ENCODE peak calls at places on chromosomes 7 and 10, in ten cellular contexts. One of them, this sample, is unnamed.

GRCh38 chr7:128920913-128921582 is 10.5 kb upstream of the KCP start:
- DNase-seq in transverse colon: no peak
- DNase-seq in brain microvascular endothelial cell: no peak
- DNase-seq in GM12865: no peak
- DNase-seq in lower lobe of right lung: peak
- DNase-seq in colonic mucosa: no peak
- DNase-seq in IMR-90: no peak
- DNase-seq in OCI-LY7: no peak
- DNase-seq in fibroblast of the aortic adventitia: no peak
- DNase-seq in esophagus muscularis mucosa: no peak
- DNase-seq in this sample: peak

GRCh38 chr10:124875596-124875995 is 66.3 kb upstream of the ZRANB1 start:
- DNase-seq in OCI-LY7: no peak
- DNase-seq in transverse colon: no peak
- DNase-seq in GM12865: no peak
- DNase-seq in IMR-90: peak
- DNase-seq in brain microvascular endothelial cell: peak
- DNase-seq in lower lobe of right lung: peak
- DNase-seq in esophagus muscularis mucosa: no peak
- DNase-seq in colonic mucosa: no peak
- DNase-seq in fibroblast of the aortic adventitia: peak
- DNase-seq in this sample: no peak

GRCh38 chr7:2123360-2123759 is 109.4 kb downstream of the MAD1L1 start:
- DNase-seq in esophagus muscularis mucosa: no peak
- DNase-seq in brain microvascular endothelial cell: no peak
- DNase-seq in IMR-90: no peak
- DNase-seq in lower lobe of right lung: no peak
- DNase-seq in transverse colon: peak
- DNase-seq in GM12865: no peak
- DNase-seq in colonic mucosa: no peak
- DNase-seq in OCI-LY7: no peak
- DNase-seq in fibroblast of the aortic adventitia: no peak
- DNase-seq in this sample: no peak

GRCh38 chr7:82049442-82049841 is 279.6 kb upstream of the HGF start:
- DNase-seq in IMR-90: peak
- DNase-seq in lower lobe of right lung: no peak
- DNase-seq in OCI-LY7: no peak
- DNase-seq in colonic mucosa: no peak
- DNase-seq in brain microvascular endothelial cell: peak
- DNase-seq in esophagus muscularis mucosa: no peak
- DNase-seq in transverse colon: no peak
- DNase-seq in GM12865: no peak
- DNase-seq in fibroblast of the aortic adventitia: peak
- DNase-seq in this sample: no peak

GRCh38 chr7:138980575-138981285 is 459 bp downstream of the KIAA1549 start:
- DNase-seq in OCI-LY7: no peak
- DNase-seq in transverse colon: no peak
- DNase-seq in colonic mucosa: no peak
- DNase-seq in esophagus muscularis mucosa: no peak
- DNase-seq in fibroblast of the aortic adventitia: peak
- DNase-seq in lower lobe of right lung: peak
- DNase-seq in GM12865: peak
- DNase-seq in brain microvascular endothelial cell: no peak
- DNase-seq in IMR-90: no peak
- DNase-seq in this sample: no peak

GRCh38 chr10:6225263-6225814 is 22.6 kb downstream of the PFKFB3 start:
- DNase-seq in transverse colon: no peak
- DNase-seq in colonic mucosa: no peak
- DNase-seq in OCI-LY7: no peak
- DNase-seq in IMR-90: no peak
- DNase-seq in fibroblast of the aortic adventitia: no peak
- DNase-seq in esophagus muscularis mucosa: no peak
- DNase-seq in lower lobe of right lung: peak
- DNase-seq in GM12865: no peak
- DNase-seq in brain microvascular endothelial cell: no peak
- DNase-seq in this sample: no peak

GRCh38 chr10:84493951-84494848 is 165.8 kb downstream of the CCSER2 start:
- DNase-seq in fibroblast of the aortic adventitia: peak
- DNase-seq in brain microvascular endothelial cell: peak
- DNase-seq in lower lobe of right lung: no peak
- DNase-seq in esophagus muscularis mucosa: no peak
- DNase-seq in IMR-90: peak
- DNase-seq in GM12865: no peak
- DNase-seq in colonic mucosa: no peak
- DNase-seq in transverse colon: no peak
- DNase-seq in OCI-LY7: no peak
- DNase-seq in this sample: no peak

GRCh38 chr7:118349604-118350003 is 125.1 kb downstream of the ANKRD7 start:
- DNase-seq in colonic mucosa: no peak
- DNase-seq in lower lobe of right lung: no peak
- DNase-seq in GM12865: no peak
- DNase-seq in fibroblast of the aortic adventitia: no peak
- DNase-seq in transverse colon: no peak
- DNase-seq in brain microvascular endothelial cell: no peak
- DNase-seq in OCI-LY7: peak
- DNase-seq in esophagus muscularis mucosa: no peak
- DNase-seq in IMR-90: no peak
- DNase-seq in this sample: no peak

GRCh38 chr7:141462958-141463357 is 88.3 kb upstream of the AGK start:
- DNase-seq in transverse colon: peak
- DNase-seq in esophagus muscularis mucosa: no peak
- DNase-seq in fibroblast of the aortic adventitia: no peak
- DNase-seq in lower lobe of right lung: no peak
- DNase-seq in IMR-90: no peak
- DNase-seq in GM12865: no peak
- DNase-seq in colonic mucosa: no peak
- DNase-seq in OCI-LY7: no peak
- DNase-seq in brain microvascular endothelial cell: no peak
- DNase-seq in this sample: no peak

GRCh38 chr7:45978731-45979211 is 57.7 kb upstream of the IGFBP3 start:
- DNase-seq in fibroblast of the aortic adventitia: no peak
- DNase-seq in colonic mucosa: peak
- DNase-seq in IMR-90: peak
- DNase-seq in GM12865: no peak
- DNase-seq in brain microvascular endothelial cell: no peak
- DNase-seq in transverse colon: no peak
- DNase-seq in OCI-LY7: no peak
- DNase-seq in lower lobe of right lung: no peak
- DNase-seq in esophagus muscularis mucosa: no peak
- DNase-seq in this sample: no peak

GRCh38 chr10:86594535-86594934 is 59.8 kb upstream of the OPN4 start:
- DNase-seq in fibroblast of the aortic adventitia: peak
- DNase-seq in esophagus muscularis mucosa: no peak
- DNase-seq in OCI-LY7: no peak
- DNase-seq in transverse colon: no peak
- DNase-seq in IMR-90: peak
- DNase-seq in colonic mucosa: no peak
- DNase-seq in brain microvascular endothelial cell: peak
- DNase-seq in lower lobe of right lung: no peak
- DNase-seq in GM12865: no peak
- DNase-seq in this sample: no peak

GRCh38 chr10:33352154-33352553 is 17.7 kb upstream of the NRP1 start:
- DNase-seq in IMR-90: peak
- DNase-seq in GM12865: no peak
- DNase-seq in fibroblast of the aortic adventitia: peak
- DNase-seq in lower lobe of right lung: no peak
- DNase-seq in colonic mucosa: no peak
- DNase-seq in transverse colon: no peak
- DNase-seq in esophagus muscularis mucosa: no peak
- DNase-seq in brain microvascular endothelial cell: peak
- DNase-seq in OCI-LY7: no peak
- DNase-seq in this sample: no peak

DNA sequence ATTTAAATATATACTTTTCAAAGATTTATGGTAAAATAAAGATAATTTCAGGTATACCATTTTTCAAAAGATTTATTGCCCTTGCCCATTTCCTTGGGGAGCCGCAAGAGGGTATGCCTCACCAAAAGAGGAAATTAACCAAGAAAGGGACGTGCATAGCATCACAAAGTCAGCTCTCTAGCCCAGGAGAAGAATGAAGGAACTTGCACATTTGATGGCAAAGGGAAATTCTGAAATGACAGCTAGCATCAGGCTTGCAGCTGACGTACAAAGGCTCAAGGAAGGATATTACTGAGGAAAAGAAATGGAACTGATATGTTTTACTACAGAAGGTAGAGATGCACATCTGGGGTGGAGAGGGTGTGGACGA is 93.6 kb upstream of the RSU1 start:
- DNase-seq in GM12865: no peak
- DNase-seq in esophagus muscularis mucosa: no peak
- DNase-seq in brain microvascular endothelial cell: no peak
- DNase-seq in OCI-LY7: no peak
- DNase-seq in fibroblast of the aortic adventitia: no peak
- DNase-seq in transverse colon: no peak
- DNase-seq in colonic mucosa: no peak
- DNase-seq in IMR-90: no peak
- DNase-seq in lower lobe of right lung: no peak
- DNase-seq in this sample: no peak
- TF ChIP-seq CTCF in GM12865: no peak
- TF ChIP-seq CTCF in esophagus muscularis mucosa: no peak
- TF ChIP-seq CTCF in brain microvascular endothelial cell: no peak
- TF ChIP-seq CTCF in OCI-LY7: no peak
- TF ChIP-seq CTCF in fibroblast of the aortic adventitia: no peak
- TF ChIP-seq CTCF in transverse colon: no peak
- TF ChIP-seq CTCF in colonic mucosa: no peak
- TF ChIP-seq CTCF in IMR-90: no peak
- TF ChIP-seq CTCF in lower lobe of right lung: no peak
- TF ChIP-seq CTCF in this sample: no peak

GRCh38 chr7:151340794-151341356 is 737 bp upstream of the NUB1 start:
- DNase-seq in esophagus muscularis mucosa: peak
- DNase-seq in colonic mucosa: no peak
- DNase-seq in brain microvascular endothelial cell: no peak
- DNase-seq in IMR-90: no peak
- DNase-seq in OCI-LY7: no peak
- DNase-seq in fibroblast of the aortic adventitia: no peak
- DNase-seq in lower lobe of right lung: no peak
- DNase-seq in transverse colon: no peak
- DNase-seq in GM12865: no peak
- DNase-seq in this sample: peak
- H3K4me3 ChIP-seq in esophagus muscularis mucosa: peak
- H3K4me3 ChIP-seq in colonic mucosa: peak
- H3K4me3 ChIP-seq in brain microvascular endothelial cell: peak
- H3K4me3 ChIP-seq in IMR-90: peak
- H3K4me3 ChIP-seq in OCI-LY7: peak
- H3K4me3 ChIP-seq in fibroblast of the aortic adventitia: peak
- H3K4me3 ChIP-seq in lower lobe of right lung: peak
- H3K4me3 ChIP-seq in transverse colon: peak
- H3K4me3 ChIP-seq in GM12865: peak
- H3K4me3 ChIP-seq in this sample: no peak

GRCh38 chr7:144037414-144038096 is 11.2 kb upstream of the OR2A5 start:
- DNase-seq in transverse colon: no peak
- DNase-seq in brain microvascular endothelial cell: peak
- DNase-seq in GM12865: no peak
- DNase-seq in IMR-90: no peak
- DNase-seq in lower lobe of right lung: no peak
- DNase-seq in OCI-LY7: no peak
- DNase-seq in colonic mucosa: no peak
- DNase-seq in esophagus muscularis mucosa: no peak
- DNase-seq in fibroblast of the aortic adventitia: no peak
- DNase-seq in this sample: no peak

GRCh38 chr7:144035385-144035784 is 13.4 kb upstream of the OR2A5 start:
- DNase-seq in IMR-90: no peak
- DNase-seq in colonic mucosa: no peak
- DNase-seq in lower lobe of right lung: no peak
- DNase-seq in fibroblast of the aortic adventitia: no peak
- DNase-seq in OCI-LY7: no peak
- DNase-seq in GM12865: no peak
- DNase-seq in brain microvascular endothelial cell: no peak
- DNase-seq in transverse colon: no peak
- DNase-seq in esophagus muscularis mucosa: no peak
- DNase-seq in this sample: no peak

GRCh38 chr7:144036302-144036858 is 12.4 kb upstream of the OR2A5 start:
- DNase-seq in fibroblast of the aortic adventitia: no peak
- DNase-seq in transverse colon: no peak
- DNase-seq in GM12865: no peak
- DNase-seq in brain microvascular endothelial cell: peak
- DNase-seq in OCI-LY7: no peak
- DNase-seq in IMR-90: no peak
- DNase-seq in esophagus muscularis mucosa: no peak
- DNase-seq in colonic mucosa: no peak
- DNase-seq in lower lobe of right lung: no peak
- DNase-seq in this sample: no peak

GRCh38 chr7:144032985-144033384 is 15.8 kb upstream of the OR2A5 start:
- DNase-seq in fibroblast of the aortic adventitia: no peak
- DNase-seq in brain microvascular endothelial cell: no peak
- DNase-seq in lower lobe of right lung: no peak
- DNase-seq in esophagus muscularis mucosa: no peak
- DNase-seq in colonic mucosa: no peak
- DNase-seq in transverse colon: no peak
- DNase-seq in IMR-90: no peak
- DNase-seq in GM12865: no peak
- DNase-seq in OCI-LY7: no peak
- DNase-seq in this sample: no peak

GRCh38 chr7:144038887-144039286 is 9.9 kb upstream of the OR2A5 start:
- DNase-seq in fibroblast of the aortic adventitia: no peak
- DNase-seq in colonic mucosa: no peak
- DNase-seq in transverse colon: no peak
- DNase-seq in GM12865: no peak
- DNase-seq in OCI-LY7: no peak
- DNase-seq in brain microvascular endothelial cell: no peak
- DNase-seq in lower lobe of right lung: no peak
- DNase-seq in esophagus muscularis mucosa: no peak
- DNase-seq in IMR-90: no peak
- DNase-seq in this sample: no peak
- TF ChIP-seq CTCF in fibroblast of the aortic adventitia: no peak
- TF ChIP-seq CTCF in colonic mucosa: no peak
- TF ChIP-seq CTCF in transverse colon: no peak
- TF ChIP-seq CTCF in GM12865: no peak
- TF ChIP-seq CTCF in OCI-LY7: no peak
- TF ChIP-seq CTCF in brain microvascular endothelial cell: no peak
- TF ChIP-seq CTCF in lower lobe of right lung: no peak
- TF ChIP-seq CTCF in esophagus muscularis mucosa: no peak
- TF ChIP-seq CTCF in IMR-90: no peak
- TF ChIP-seq CTCF in this sample: no peak

DNA sequence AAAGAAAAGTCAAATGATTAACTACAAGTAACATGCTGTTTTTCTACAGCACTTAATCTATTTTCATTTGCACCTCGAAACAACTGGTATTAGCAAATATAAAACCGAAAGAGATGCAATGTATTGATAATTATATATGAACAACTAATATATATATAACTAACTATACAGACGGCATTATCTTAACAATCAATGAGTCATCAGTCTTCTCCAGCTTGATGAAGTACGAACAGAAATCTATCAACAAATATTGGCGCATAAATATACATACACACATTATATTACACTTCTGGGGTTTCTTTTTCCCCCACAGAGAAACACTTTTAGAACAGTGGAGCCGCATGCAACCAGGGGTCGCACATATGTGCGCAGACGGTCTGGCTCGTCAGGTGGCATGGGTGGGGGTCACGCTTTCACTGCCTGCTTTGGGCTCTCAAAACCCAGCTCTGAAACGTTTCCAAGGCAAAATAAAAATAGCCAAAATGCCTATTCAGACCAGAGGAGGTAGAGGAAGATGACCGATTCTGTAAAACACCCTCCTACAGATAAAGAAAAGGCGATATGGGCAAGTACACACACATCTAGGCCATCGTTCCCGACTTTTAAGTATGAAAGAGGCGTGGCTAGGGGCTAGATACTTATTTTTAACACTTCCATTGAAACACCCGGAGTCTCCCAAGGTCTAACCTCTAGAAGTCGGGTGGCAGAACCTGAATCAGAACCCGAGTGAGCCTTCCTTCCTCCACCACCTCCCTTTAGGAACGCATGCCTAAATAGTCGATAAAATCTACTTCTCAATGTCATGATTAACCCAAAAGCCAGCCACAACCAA is 1.6 kb downstream of the ARHGAP12 start:
- DNase-seq in transverse colon: no peak
- DNase-seq in esophagus muscularis mucosa: no peak
- DNase-seq in GM12865: no peak
- DNase-seq in OCI-LY7: no peak
- DNase-seq in IMR-90: no peak
- DNase-seq in brain microvascular endothelial cell: no peak
- DNase-seq in lower lobe of right lung: no peak
- DNase-seq in colonic mucosa: no peak
- DNase-seq in fibroblast of the aortic adventitia: no peak
- DNase-seq in this sample: no peak
- H3K4me3 ChIP-seq in transverse colon: peak
- H3K4me3 ChIP-seq in esophagus muscularis mucosa: peak
- H3K4me3 ChIP-seq in GM12865: peak
- H3K4me3 ChIP-seq in OCI-LY7: peak
- H3K4me3 ChIP-seq in IMR-90: peak
- H3K4me3 ChIP-seq in brain microvascular endothelial cell: peak
- H3K4me3 ChIP-seq in lower lobe of right lung: peak
- H3K4me3 ChIP-seq in colonic mucosa: peak
- H3K4me3 ChIP-seq in fibroblast of the aortic adventitia: peak
- H3K4me3 ChIP-seq in this sample: peak

This sample was measured in lower leg skin.